ENCODE peak calls at places on chromosomes 12 and 14, in four cellular contexts. One of them, this sample, is unnamed.

GRCh38 chr12:117986705-117987469 is 18.1 kb upstream of the KSR2 start:
- DNase-seq in neuronal stem cell: no peak
- DNase-seq in astrocyte: peak; percentile 81
- DNase-seq in A549: peak; percentile 81
- DNase-seq in this sample: peak; percentile 90

GRCh38 chr12:10717410-10717809 is 5.7 kb downstream of the YBX3 start:
- DNase-seq in A549: no peak
- DNase-seq in neuronal stem cell: no peak
- DNase-seq in astrocyte: peak; percentile 51
- DNase-seq in this sample: peak; percentile 86

GRCh38 chr12:57793920-57794319 is 11.3 kb downstream of the TSFM start:
- DNase-seq in A549: no peak
- DNase-seq in astrocyte: peak; percentile 91
- DNase-seq in neuronal stem cell: no peak
- DNase-seq in this sample: peak; percentile 95

GRCh38 chr12:104763163-104763805 is 194.8 kb downstream of the SLC41A2 start:
- DNase-seq in A549: no peak
- DNase-seq in neuronal stem cell: no peak
- DNase-seq in astrocyte: no peak
- DNase-seq in this sample: peak; percentile 55

GRCh38 chr12:130339946-130340345 is 2.3 kb downstream of the PIWIL1 start:
- DNase-seq in neuronal stem cell: no peak
- DNase-seq in astrocyte: no peak
- DNase-seq in A549: peak; percentile 24
- DNase-seq in this sample: no peak

GRCh38 chr14:59131926-59132763 is 56.3 kb upstream of the DAAM1 start:
- DNase-seq in astrocyte: no peak
- DNase-seq in A549: no peak
- DNase-seq in neuronal stem cell: no peak
- DNase-seq in this sample: no peak

GRCh38 chr14:25120261-25120660 is 70.3 kb upstream of the STXBP6 start:
- DNase-seq in neuronal stem cell: no peak
- DNase-seq in astrocyte: peak; percentile 42
- DNase-seq in A549: no peak
- DNase-seq in this sample: no peak

GRCh38 chr12:93094988-93095737 is 166.1 kb upstream of the EEA1 start:
- DNase-seq in neuronal stem cell: no peak
- DNase-seq in astrocyte: no peak
- DNase-seq in A549: no peak
- DNase-seq in this sample: no peak

GRCh38 chr12:59973515-59973914 is 377.7 kb downstream of the SLC16A7 start:
- DNase-seq in A549: no peak
- DNase-seq in astrocyte: peak; percentile 89
- DNase-seq in neuronal stem cell: no peak
- DNase-seq in this sample: peak; percentile 91

GRCh38 chr12:46652692-46653091 is 173.1 kb downstream of the SLC38A4 start:
- DNase-seq in astrocyte: no peak
- DNase-seq in A549: no peak
- DNase-seq in neuronal stem cell: no peak
- DNase-seq in this sample: no peak

GRCh38 chr14:41120400-41120799 is 486.3 kb upstream of the LRFN5 start:
- DNase-seq in astrocyte: no peak
- DNase-seq in neuronal stem cell: no peak
- DNase-seq in A549: no peak
- DNase-seq in this sample: no peak

GRCh38 chr12:27305673-27306504 is 26.7 kb upstream of the BMAL2 start:
- DNase-seq in A549: peak; percentile 49
- DNase-seq in neuronal stem cell: no peak
- DNase-seq in astrocyte: peak; percentile 24
- DNase-seq in this sample: no peak

GRCh38 chr14:104445086-104445485 is 134.5 kb upstream of the C14orf180 start:
- DNase-seq in A549: no peak
- DNase-seq in neuronal stem cell: no peak
- DNase-seq in astrocyte: no peak
- DNase-seq in this sample: no peak

GRCh38 chr12:5268424-5269210 is 163.3 kb upstream of the NTF3 start:
- DNase-seq in astrocyte: no peak
- DNase-seq in A549: no peak
- DNase-seq in neuronal stem cell: no peak
- DNase-seq in this sample: peak; percentile 16

GRCh38 chr14:24060443-24060842 is 8.6 kb downstream of the CARMIL3 start:
- DNase-seq in A549: no peak
- DNase-seq in astrocyte: no peak
- DNase-seq in neuronal stem cell: no peak
- DNase-seq in this sample: no peak

GRCh38 chr12:119156401-119156800 is 22.3 kb upstream of the HSPB8 start:
- DNase-seq in neuronal stem cell: no peak
- DNase-seq in A549: peak; percentile 11
- DNase-seq in astrocyte: no peak
- DNase-seq in this sample: no peak

GRCh38 chr12:44647891-44648690 is 228.0 kb downstream of the NELL2 start:
- DNase-seq in astrocyte: no peak
- DNase-seq in neuronal stem cell: no peak
- DNase-seq in A549: no peak
- DNase-seq in this sample: no peak

GRCh38 chr12:44654641-44655625 is 221.2 kb downstream of the NELL2 start:
- DNase-seq in neuronal stem cell: no peak
- DNase-seq in A549: no peak
- DNase-seq in astrocyte: no peak
- DNase-seq in this sample: no peak

DNA sequence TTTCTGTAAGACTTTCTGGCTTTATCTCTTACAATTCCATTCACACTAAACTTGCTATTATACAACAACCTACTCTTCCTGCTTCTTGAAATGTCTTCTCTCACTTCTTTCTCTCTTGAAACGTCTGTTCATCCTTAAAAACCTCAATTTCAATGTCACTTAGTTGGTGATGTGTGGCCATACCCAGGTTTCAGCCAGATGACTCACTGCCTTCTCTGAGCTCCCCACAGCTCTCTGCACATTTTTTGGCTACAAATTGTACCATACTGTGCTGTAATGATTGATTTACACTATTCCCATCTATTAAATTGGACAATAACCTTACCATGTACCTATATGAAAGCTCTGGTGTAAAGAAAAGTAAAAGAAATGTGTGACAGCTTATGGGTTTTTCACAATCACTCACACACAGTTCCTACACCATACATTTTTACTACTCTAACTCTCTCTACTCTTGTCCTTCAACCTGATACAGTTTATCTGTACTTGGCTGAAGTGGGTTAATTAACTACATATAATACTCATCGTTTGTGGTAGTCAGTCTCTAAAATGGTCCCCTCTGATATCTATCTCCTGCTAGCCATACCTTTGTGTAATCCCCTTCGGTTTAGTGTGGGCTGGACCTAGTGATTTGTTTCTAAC is 222.1 kb downstream of the NELL2 start:
- DNase-seq in neuronal stem cell: no peak
- DNase-seq in astrocyte: no peak
- DNase-seq in A549: no peak
- DNase-seq in this sample: no peak
- H3K4me2 ChIP-seq in neuronal stem cell: no peak overlapping the region
- H3K4me2 ChIP-seq in astrocyte: no peak overlapping the region
- H3K4me2 ChIP-seq in A549: no peak overlapping the region
- H3K4me2 ChIP-seq in this sample: no peak overlapping the region

DNA sequence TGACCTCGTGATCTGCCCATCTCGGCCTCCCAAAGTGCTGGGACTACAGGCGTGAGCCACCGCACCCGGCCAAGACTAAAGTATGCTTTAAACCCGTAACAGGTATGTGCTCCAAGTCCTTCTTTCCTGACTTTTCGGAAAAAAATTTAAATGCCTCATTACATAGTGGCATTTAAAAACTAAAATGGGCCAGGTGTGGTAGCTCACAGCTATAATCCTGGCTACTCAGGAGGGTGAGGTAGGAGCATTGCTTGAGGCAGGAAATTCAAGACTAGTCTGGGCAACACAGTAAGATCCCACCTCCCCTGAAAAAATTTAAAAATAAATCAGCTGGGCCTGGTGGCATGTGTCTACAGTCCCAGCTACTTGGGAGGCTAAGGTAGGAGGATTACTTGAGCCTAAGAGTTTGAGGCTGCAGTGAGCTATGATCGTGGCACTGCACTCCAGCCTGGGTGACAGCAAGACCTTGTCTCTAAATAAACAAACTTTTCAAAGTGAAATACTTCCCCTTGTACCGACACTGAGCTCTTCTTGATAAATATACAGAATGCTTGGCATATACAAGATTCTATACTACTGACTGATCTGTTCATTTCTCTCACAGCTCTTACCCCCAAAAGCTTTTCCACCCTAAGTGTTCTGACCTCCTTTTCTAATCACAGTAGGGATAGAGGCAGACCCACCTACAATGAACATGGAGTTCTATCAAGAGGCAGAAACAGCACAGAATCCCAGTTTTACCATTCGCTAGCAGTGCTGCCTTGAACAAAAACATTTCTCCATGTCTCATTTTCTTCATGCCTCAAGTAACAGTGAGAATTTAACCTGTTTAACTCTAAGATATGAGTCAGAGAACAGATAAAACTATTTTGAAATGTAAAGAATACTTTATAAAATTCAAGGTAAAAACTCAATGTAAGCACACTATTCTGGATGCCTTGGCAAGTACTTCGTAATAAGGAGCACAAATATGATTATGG is 7.9 kb downstream of the PPP4R3A start:
- DNase-seq in neuronal stem cell: no peak
- DNase-seq in A549: no peak
- DNase-seq in astrocyte: no peak
- DNase-seq in this sample: no peak
- H3K4me2 ChIP-seq in neuronal stem cell: no peak overlapping the region
- H3K4me2 ChIP-seq in A549: no peak overlapping the region
- H3K4me2 ChIP-seq in astrocyte: peak overlapping the region; percentile 36
- H3K4me2 ChIP-seq in this sample: no peak overlapping the region

GRCh38 chr14:38103542-38104225 is 104.0 kb upstream of the SSTR1 start:
- DNase-seq in A549: no peak
- DNase-seq in astrocyte: no peak
- DNase-seq in neuronal stem cell: no peak
- DNase-seq in this sample: no peak

GRCh38 chr14:38107216-38107631 is 100.5 kb upstream of the SSTR1 start:
- DNase-seq in A549: no peak
- DNase-seq in astrocyte: no peak
- DNase-seq in neuronal stem cell: no peak
- DNase-seq in this sample: no peak

GRCh38 chr14:38108681-38109080 is 99.0 kb upstream of the SSTR1 start:
- DNase-seq in A549: no peak
- DNase-seq in astrocyte: peak; percentile 0
- DNase-seq in neuronal stem cell: no peak
- DNase-seq in this sample: no peak

GRCh38 chr14:38101679-38102078 is 106.0 kb upstream of the SSTR1 start:
- DNase-seq in astrocyte: no peak
- DNase-seq in A549: no peak
- DNase-seq in neuronal stem cell: no peak
- DNase-seq in this sample: no peak

DNA sequence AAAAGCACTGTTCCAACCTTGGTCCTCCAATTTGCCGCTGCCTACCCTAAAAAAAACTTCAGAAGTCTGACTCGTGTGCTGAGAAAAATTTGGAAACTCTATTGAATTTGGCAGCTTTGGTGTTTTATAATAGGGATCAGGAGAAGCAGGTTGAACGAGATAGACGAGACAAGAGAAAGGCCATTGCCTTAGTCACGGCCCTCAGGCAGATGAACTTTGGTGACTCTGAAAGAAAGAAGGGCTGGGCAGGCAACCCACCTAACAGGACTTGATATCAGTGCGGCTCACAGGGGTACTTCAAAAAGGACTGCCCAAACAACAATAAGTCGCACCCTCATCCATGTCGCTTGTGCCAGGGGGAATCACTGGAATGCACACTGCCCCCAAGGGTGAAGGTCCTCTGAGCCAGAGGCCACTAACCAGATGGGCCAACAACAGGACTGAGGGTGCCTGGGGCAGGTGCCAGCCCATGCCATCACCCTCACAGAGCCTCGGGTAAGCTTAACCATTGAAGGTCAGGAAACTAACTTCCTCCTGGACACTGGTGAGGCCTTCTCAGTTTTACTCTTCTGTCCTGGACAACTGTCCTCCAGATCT is 102.5 kb upstream of the SSTR1 start:
- DNase-seq in A549: no peak
- DNase-seq in astrocyte: no peak
- DNase-seq in neuronal stem cell: no peak
- DNase-seq in this sample: no peak
- H3K4me2 ChIP-seq in A549: no peak overlapping the region
- H3K4me2 ChIP-seq in astrocyte: no peak overlapping the region
- H3K4me2 ChIP-seq in neuronal stem cell: no peak overlapping the region
- H3K4me2 ChIP-seq in this sample: no peak overlapping the region

GRCh38 chr12:116595672-116596071 is 36.5 kb downstream of the MAP1LC3B2 start:
- DNase-seq in neuronal stem cell: no peak
- DNase-seq in A549: no peak
- DNase-seq in astrocyte: no peak
- DNase-seq in this sample: no peak

GRCh38 chr12:116595186-116595585 is 36.0 kb downstream of the MAP1LC3B2 start:
- DNase-seq in A549: no peak
- DNase-seq in astrocyte: no peak
- DNase-seq in neuronal stem cell: no peak
- DNase-seq in this sample: no peak

GRCh38 chr12:116592116-116592637 is 33.0 kb downstream of the MAP1LC3B2 start:
- DNase-seq in astrocyte: no peak
- DNase-seq in A549: no peak
- DNase-seq in neuronal stem cell: no peak
- DNase-seq in this sample: no peak

GRCh38 chr12:116592731-116593130 is 33.5 kb downstream of the MAP1LC3B2 start:
- DNase-seq in neuronal stem cell: no peak
- DNase-seq in astrocyte: no peak
- DNase-seq in A549: no peak
- DNase-seq in this sample: no peak

DNA sequence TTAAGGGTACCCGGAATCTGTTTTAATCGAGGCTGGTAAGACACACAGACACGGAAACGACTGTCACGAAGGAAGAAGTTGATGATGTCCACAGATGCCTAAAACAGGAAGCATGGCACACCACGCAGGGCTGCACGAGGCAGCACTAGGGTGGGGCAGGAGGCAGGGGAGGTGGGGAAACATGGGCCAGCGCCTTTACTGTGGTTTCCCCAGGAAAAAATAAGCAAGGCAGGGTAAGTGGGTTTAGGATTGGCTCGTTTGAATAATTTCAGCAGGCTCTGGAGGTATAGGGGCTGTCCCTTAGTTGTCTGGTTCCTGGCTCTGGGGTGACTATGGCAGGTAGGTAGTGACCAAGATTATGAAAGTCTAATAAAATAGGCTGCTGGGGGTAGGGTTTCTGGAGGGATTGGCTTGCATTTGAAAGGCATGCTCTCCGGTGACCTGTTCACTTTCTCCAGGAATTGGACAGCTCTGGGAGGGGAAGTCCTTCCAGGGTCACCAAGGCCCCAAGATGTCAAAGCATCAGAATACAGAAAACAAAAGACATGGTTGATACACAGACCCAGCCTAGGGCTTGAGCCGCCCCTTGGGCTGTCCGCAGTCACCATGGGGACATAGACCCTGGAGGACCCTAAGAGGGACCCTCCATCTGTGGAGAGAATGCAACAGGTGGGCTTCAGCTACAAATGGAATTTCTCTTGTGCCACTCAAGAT is 35.3 kb downstream of the MAP1LC3B2 start:
- DNase-seq in A549: no peak
- DNase-seq in neuronal stem cell: no peak
- DNase-seq in astrocyte: no peak
- DNase-seq in this sample: no peak
- H3K4me2 ChIP-seq in A549: no peak overlapping the region
- H3K4me2 ChIP-seq in neuronal stem cell: no peak overlapping the region
- H3K4me2 ChIP-seq in astrocyte: no peak overlapping the region
- H3K4me2 ChIP-seq in this sample: no peak overlapping the region